ENCODE peak calls at places on chromosomes 16 and 17, in six cellular contexts. One of them, this sample, is unnamed. For H3K9me3, the result is how much of the 10 kb centered on the place peaks cover.

GRCh38 chr17:73757324-73757942 is 113.2 kb upstream of the SDK2 start:
- DNase-seq in esophagus squamous epithelium: no peak
- DNase-seq in psoas muscle: no peak
- DNase-seq in MM.1S: no peak
- DNase-seq in OCI-LY7: no peak
- DNase-seq in sigmoid colon: no peak
- DNase-seq in this sample: no peak

GRCh38 chr17:45951941-45952340 is 47.1 kb upstream of the STH start:
- DNase-seq in esophagus squamous epithelium: no peak
- DNase-seq in psoas muscle: no peak
- DNase-seq in MM.1S: no peak
- DNase-seq in OCI-LY7: no peak
- DNase-seq in sigmoid colon: no peak
- DNase-seq in this sample: no peak

GRCh38 chr16:50868577-50868976 is 126.7 kb downstream of the CYLD start:
- DNase-seq in esophagus squamous epithelium: no peak
- DNase-seq in psoas muscle: no peak
- DNase-seq in MM.1S: no peak
- DNase-seq in OCI-LY7: no peak
- DNase-seq in sigmoid colon: no peak
- DNase-seq in this sample: no peak

GRCh38 chr17:63700528-63701441 is 860 bp upstream of the LIMD2 start:
- DNase-seq in esophagus squamous epithelium: no peak
- DNase-seq in psoas muscle: peak
- DNase-seq in MM.1S: no peak
- DNase-seq in OCI-LY7: peak
- DNase-seq in sigmoid colon: peak
- DNase-seq in this sample: no peak

GRCh38 chr16:20611975-20612471 is 35.9 kb upstream of the ACSM2B start:
- DNase-seq in esophagus squamous epithelium: no peak
- DNase-seq in psoas muscle: peak
- DNase-seq in MM.1S: no peak
- DNase-seq in OCI-LY7: no peak
- DNase-seq in sigmoid colon: peak
- DNase-seq in this sample: no peak

GRCh38 chr16:14501331-14502255 is 128.5 kb downstream of the PARN start:
- DNase-seq in esophagus squamous epithelium: no peak
- DNase-seq in psoas muscle: peak
- DNase-seq in MM.1S: peak
- DNase-seq in OCI-LY7: no peak
- DNase-seq in sigmoid colon: peak
- DNase-seq in this sample: peak

GRCh38 chr17:77304746-77305473 is 164.1 kb downstream of the SEC14L1 start:
- DNase-seq in esophagus squamous epithelium: no peak
- DNase-seq in psoas muscle: no peak
- DNase-seq in MM.1S: no peak
- DNase-seq in OCI-LY7: no peak
- DNase-seq in sigmoid colon: no peak
- DNase-seq in this sample: peak

GRCh38 chr16:57590654-57591085 is 37.8 kb upstream of the ADGRG1 start:
- DNase-seq in esophagus squamous epithelium: no peak
- DNase-seq in psoas muscle: no peak
- DNase-seq in MM.1S: no peak
- DNase-seq in OCI-LY7: no peak
- DNase-seq in sigmoid colon: no peak
- DNase-seq in this sample: no peak

GRCh38 chr16:85821441-85821901 is 22.0 kb downstream of the COX4I1 start:
- DNase-seq in esophagus squamous epithelium: no peak
- DNase-seq in psoas muscle: peak
- DNase-seq in MM.1S: peak
- DNase-seq in OCI-LY7: peak
- DNase-seq in sigmoid colon: peak
- DNase-seq in this sample: peak

GRCh38 chr17:77451271-77451893 is 310.6 kb downstream of the SEC14L1 start:
- DNase-seq in esophagus squamous epithelium: no peak
- DNase-seq in psoas muscle: peak
- DNase-seq in MM.1S: peak
- DNase-seq in OCI-LY7: peak
- DNase-seq in sigmoid colon: peak
- DNase-seq in this sample: peak

GRCh38 chr16:82629441-82630027 is 2.8 kb downstream of the CDH13 start:
- DNase-seq in esophagus squamous epithelium: no peak
- DNase-seq in psoas muscle: no peak
- DNase-seq in MM.1S: no peak
- DNase-seq in OCI-LY7: no peak
- DNase-seq in sigmoid colon: peak
- DNase-seq in this sample: no peak

GRCh38 chr16:71610936-71611871 is 14.8 kb upstream of the MARVELD3 start:
- DNase-seq in esophagus squamous epithelium: no peak
- DNase-seq in psoas muscle: peak
- DNase-seq in MM.1S: peak
- DNase-seq in OCI-LY7: peak
- DNase-seq in sigmoid colon: no peak
- DNase-seq in this sample: peak
- H3K4me3 ChIP-seq in esophagus squamous epithelium: no peak
- H3K4me3 ChIP-seq in psoas muscle: no peak
- H3K4me3 ChIP-seq in MM.1S: peak
- H3K4me3 ChIP-seq in OCI-LY7: no peak
- H3K4me3 ChIP-seq in sigmoid colon: no peak
- H3K4me3 ChIP-seq in this sample: no peak

GRCh38 chr16:35564148-35564547 is 2104.7 kb downstream of the TP53TG3F start:
- DNase-seq in esophagus squamous epithelium: no peak
- DNase-seq in psoas muscle: no peak
- DNase-seq in MM.1S: no peak
- DNase-seq in OCI-LY7: no peak
- DNase-seq in sigmoid colon: no peak
- DNase-seq in this sample: no peak
- H3K9me3 ChIP-seq in esophagus squamous epithelium: under half
- H3K9me3 ChIP-seq in psoas muscle: under half
- H3K9me3 ChIP-seq in MM.1S: under half
- H3K9me3 ChIP-seq in OCI-LY7: under half
- H3K9me3 ChIP-seq in sigmoid colon: under half
- H3K9me3 ChIP-seq in this sample: half or more

DNA sequence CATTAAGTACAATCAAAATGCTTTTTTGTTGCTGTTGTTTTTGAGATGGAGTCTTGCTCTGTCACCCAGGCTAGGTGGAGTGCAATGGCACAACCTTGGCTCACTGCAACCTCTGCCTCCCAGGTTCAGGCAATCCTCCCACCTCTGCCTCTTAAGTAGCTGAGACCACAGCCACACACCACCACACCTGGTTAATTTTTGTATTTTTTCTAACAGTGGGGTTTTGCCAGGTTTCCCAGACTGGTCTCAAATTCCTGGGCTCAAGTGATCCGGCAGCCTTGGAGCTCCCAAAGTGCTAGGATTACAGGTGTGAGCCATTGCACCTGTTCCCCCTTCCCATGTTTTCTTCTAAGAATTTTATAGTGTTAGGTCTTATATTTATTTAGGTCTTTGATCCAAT is 4.9 kb upstream of the ABAT start:
- DNase-seq in esophagus squamous epithelium: no peak
- DNase-seq in psoas muscle: no peak
- DNase-seq in MM.1S: no peak
- DNase-seq in OCI-LY7: no peak
- DNase-seq in sigmoid colon: no peak
- DNase-seq in this sample: no peak
- H3K4me3 ChIP-seq in esophagus squamous epithelium: no peak
- H3K4me3 ChIP-seq in psoas muscle: no peak
- H3K4me3 ChIP-seq in MM.1S: no peak
- H3K4me3 ChIP-seq in OCI-LY7: no peak
- H3K4me3 ChIP-seq in sigmoid colon: no peak
- H3K4me3 ChIP-seq in this sample: no peak

GRCh38 chr17:48225725-48226567 is 118.4 kb downstream of the SNX11 start:
- DNase-seq in esophagus squamous epithelium: no peak
- DNase-seq in psoas muscle: no peak
- DNase-seq in MM.1S: no peak
- DNase-seq in OCI-LY7: no peak
- DNase-seq in sigmoid colon: no peak
- DNase-seq in this sample: no peak
- H3K9me3 ChIP-seq in esophagus squamous epithelium: under half
- H3K9me3 ChIP-seq in psoas muscle: under half
- H3K9me3 ChIP-seq in MM.1S: under half
- H3K9me3 ChIP-seq in OCI-LY7: under half
- H3K9me3 ChIP-seq in sigmoid colon: under half
- H3K9me3 ChIP-seq in this sample: under half

DNA sequence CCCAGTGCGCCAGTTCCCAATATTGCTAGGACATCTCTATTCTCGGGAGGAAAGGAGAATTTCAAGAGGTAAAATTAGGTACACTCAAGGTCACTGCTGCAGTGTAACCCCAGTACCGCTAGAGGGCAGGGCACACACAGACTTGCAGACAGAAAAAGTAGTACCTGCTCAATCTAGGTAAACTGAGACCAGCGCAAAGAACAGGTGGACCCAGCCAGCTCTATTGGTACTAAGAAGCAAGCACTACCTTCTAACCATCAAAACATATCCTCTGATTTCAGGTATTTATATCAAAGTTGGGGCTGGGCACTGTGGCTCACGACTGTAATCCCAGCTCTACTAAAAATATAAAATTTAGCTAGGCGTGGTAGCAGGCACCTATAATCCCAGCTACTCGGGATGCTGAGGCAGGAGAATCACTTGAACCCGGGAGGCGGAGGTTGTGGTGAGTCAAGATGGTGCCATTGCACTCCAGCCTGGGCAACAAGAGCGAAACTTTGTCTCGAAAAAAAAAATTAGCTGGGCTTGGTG is 3.6 kb upstream of the WDR81 start:
- DNase-seq in esophagus squamous epithelium: no peak
- DNase-seq in psoas muscle: no peak
- DNase-seq in MM.1S: peak
- DNase-seq in OCI-LY7: peak
- DNase-seq in sigmoid colon: peak
- DNase-seq in this sample: peak
- H3K4me3 ChIP-seq in esophagus squamous epithelium: no peak
- H3K4me3 ChIP-seq in psoas muscle: no peak
- H3K4me3 ChIP-seq in MM.1S: peak
- H3K4me3 ChIP-seq in OCI-LY7: no peak
- H3K4me3 ChIP-seq in sigmoid colon: peak
- H3K4me3 ChIP-seq in this sample: no peak

GRCh38 chr16:35196313-35196712 is 1736.9 kb downstream of the TP53TG3F start:
- DNase-seq in esophagus squamous epithelium: no peak
- DNase-seq in psoas muscle: no peak
- DNase-seq in MM.1S: no peak
- DNase-seq in OCI-LY7: no peak
- DNase-seq in sigmoid colon: no peak
- DNase-seq in this sample: no peak
- H3K9me3 ChIP-seq in esophagus squamous epithelium: under half
- H3K9me3 ChIP-seq in psoas muscle: under half
- H3K9me3 ChIP-seq in MM.1S: under half
- H3K9me3 ChIP-seq in OCI-LY7: under half
- H3K9me3 ChIP-seq in sigmoid colon: under half
- H3K9me3 ChIP-seq in this sample: half or more

GRCh38 chr16:12920739-12921138 is 19.3 kb downstream of the SHISA9 start:
- DNase-seq in esophagus squamous epithelium: no peak
- DNase-seq in psoas muscle: no peak
- DNase-seq in MM.1S: no peak
- DNase-seq in OCI-LY7: no peak
- DNase-seq in sigmoid colon: no peak
- DNase-seq in this sample: no peak
- H3K4me3 ChIP-seq in esophagus squamous epithelium: no peak
- H3K4me3 ChIP-seq in psoas muscle: no peak
- H3K4me3 ChIP-seq in MM.1S: no peak
- H3K4me3 ChIP-seq in OCI-LY7: no peak
- H3K4me3 ChIP-seq in sigmoid colon: no peak
- H3K4me3 ChIP-seq in this sample: no peak

GRCh38 chr17:22512506-22512905 is 820.2 kb downstream of the KCNJ18 start:
- DNase-seq in esophagus squamous epithelium: no peak
- DNase-seq in psoas muscle: no peak
- DNase-seq in MM.1S: no peak
- DNase-seq in OCI-LY7: no peak
- DNase-seq in sigmoid colon: no peak
- DNase-seq in this sample: no peak
- H3K9me3 ChIP-seq in esophagus squamous epithelium: under half
- H3K9me3 ChIP-seq in psoas muscle: under half
- H3K9me3 ChIP-seq in MM.1S: under half
- H3K9me3 ChIP-seq in OCI-LY7: under half
- H3K9me3 ChIP-seq in sigmoid colon: under half
- H3K9me3 ChIP-seq in this sample: half or more

GRCh38 chr16:67170948-67171649 is 761 bp downstream of the NOL3 start:
- DNase-seq in esophagus squamous epithelium: no peak
- DNase-seq in psoas muscle: no peak
- DNase-seq in MM.1S: no peak
- DNase-seq in OCI-LY7: no peak
- DNase-seq in sigmoid colon: no peak
- DNase-seq in this sample: no peak
- H3K4me3 ChIP-seq in esophagus squamous epithelium: peak
- H3K4me3 ChIP-seq in psoas muscle: peak
- H3K4me3 ChIP-seq in MM.1S: peak
- H3K4me3 ChIP-seq in OCI-LY7: peak
- H3K4me3 ChIP-seq in sigmoid colon: peak
- H3K4me3 ChIP-seq in this sample: no peak

This sample was measured in mucosa of descending colon.